ENCODE peak calls at places on chromosomes 4 and X, in five cellular contexts. O, Q, S, L and Y are unnamed samples.

GRCh38 chr4:37983951-37984350 is 23.8 kb downstream of the PTTG2 start:
- DNase-seq in O (no peak), Q (no peak), S (no peak), L (peak), Y (no peak)

GRCh38 chr4:167028976-167029375 is 205.3 kb downstream of the SPOCK3 start:
- DNase-seq in O (no peak), Q (no peak), S (no peak), L (no peak), Y (no peak)

GRCh38 chr4:121741751-121742150 is 23.2 kb downstream of the SMIM43 start:
- DNase-seq in O (no peak), Q (no peak), S (no peak), L (no peak), Y (no peak)

GRCh38 chr4:168923526-168924194 is 86.4 kb downstream of the CBR4 start:
- DNase-seq in O (peak), Q (no peak), S (peak), L (peak), Y (peak)

GRCh38 chrX:19673334-19674040 is 158.2 kb upstream of the MAP3K15 start:
- DNase-seq in O (no peak), Q (no peak), S (no peak), L (peak), Y (no peak)

GRCh38 chrX:40945366-40945713 is 139.9 kb upstream of the USP9X start:
- DNase-seq in O (no peak), Q (no peak), S (no peak), L (peak), Y (no peak)

GRCh38 chr4:12729384-12729783 is 754.8 kb downstream of the RAB28 start:
- DNase-seq in O (no peak), Q (no peak), S (no peak), L (no peak), Y (no peak)

GRCh38 chr4:185036842-185037241 is 18.6 kb downstream of the HELT start:
- DNase-seq in O (no peak), Q (no peak), S (no peak), L (no peak), Y (no peak)

GRCh38 chr4:184807797-184808718 is 17.7 kb downstream of the ACSL1 start:
- DNase-seq in O (peak), Q (no peak), S (no peak), L (peak), Y (no peak)

GRCh38 chrX:16870861-16871584 is 861 bp upstream of the RBBP7 start:
- DNase-seq in O (peak), Q (peak), S (no peak), L (no peak), Y (no peak)

GRCh38 chr4:161577604-161578301 is 586.0 kb downstream of the FSTL5 start:
- DNase-seq in O (no peak), Q (no peak), S (no peak), L (peak), Y (no peak)

GRCh38 chr4:45241976-45242375 is 515.6 kb upstream of the GNPDA2 start:
- DNase-seq in O (no peak), Q (no peak), S (no peak), L (no peak), Y (no peak)

GRCh38 chrX:30713061-30713525 is 59.9 kb downstream of the GK start:
- DNase-seq in O (peak), Q (peak), S (peak), L (peak), Y (peak)

GRCh38 chrX:96004386-96004785 is 680.3 kb upstream of the DIAPH2 start:
- DNase-seq in O (no peak), Q (no peak), S (no peak), L (no peak), Y (no peak)

GRCh38 chr4:118905546-118905945 is 16.9 kb downstream of the SYNPO2 start:
- DNase-seq in O (no peak), Q (no peak), S (no peak), L (no peak), Y (no peak)

GRCh38 chrX:124507276-124507675 is 160.9 kb downstream of the SH2D1A start:
- DNase-seq in O (no peak), Q (no peak), S (no peak), L (no peak), Y (peak)

GRCh38 chr4:76197001-76197743 is 16.5 kb downstream of the SCARB2 start:
- DNase-seq in O (no peak), Q (no peak), S (no peak), L (peak), Y (no peak)

GRCh38 chrX:50081282-50081955 is 119.4 kb downstream of the AKAP4 start:
- DNase-seq in O (no peak), Q (no peak), S (no peak), L (peak), Y (no peak)

GRCh38 chr4:4746444-4746843 is 113.0 kb upstream of the MSX1 start:
- DNase-seq in O (no peak), Q (no peak), S (no peak), L (no peak), Y (no peak)

GRCh38 chr4:168589154-168589553 is 92.3 kb downstream of the PALLD start:
- DNase-seq in O (no peak), Q (no peak), S (no peak), L (peak), Y (no peak)